ENCODE peak calls at places on chromosomes 5 and 9, in seven cellular contexts. D is sigmoid colon, K is Peyer's patch, J is right lobe of liver, Y is tibial nerve, H is transverse colon, Q is prostate gland. E is an unnamed sample. For H3K27me3, the result is how much of the 10 kb centered on the place peaks cover.

GRCh38 chr5:380701-381309 is 59.3 kb downstream of the AHRR start:
- DNase-seq in J (peak), K (peak), Q (peak), H (peak), D (peak), Y (no peak), E (peak)

GRCh38 chr5:102919211-102919610 is 164.1 kb downstream of the PAM start:
- DNase-seq in H (no peak), J (no peak), Q (no peak), K (no peak), D (no peak), Y (no peak), E (no peak)

GRCh38 chr5:83072946-83073345 is 4.2 kb downstream of the TMEM167A start:
- DNase-seq in D (no peak), K (no peak), H (no peak), Q (no peak), Y (no peak), J (no peak), E (no peak)

GRCh38 chr5:53008751-53009150 is 19.6 kb downstream of the ITGA2 start:
- DNase-seq in J (no peak), Y (no peak), Q (no peak), D (no peak), H (no peak), K (no peak), E (no peak)

GRCh38 chr9:105252405-105252756 is 7.9 kb downstream of the SLC44A1 start:
- DNase-seq in K (no peak), Y (no peak), D (no peak), Q (no peak), J (no peak), H (no peak), E (no peak)

GRCh38 chr9:127197861-127198430 is 66.6 kb upstream of the GARNL3 start:
- DNase-seq in H (no peak), K (peak), D (no peak), J (no peak), Y (no peak), Q (no peak), E (no peak)

GRCh38 chr9:91433180-91433579 is 9.5 kb upstream of the NFIL3 start:
- DNase-seq in Y (no peak), H (no peak), J (no peak), K (no peak), D (no peak), Q (peak), E (peak)

GRCh38 chr5:148457183-148457620 is 73.4 kb downstream of the FBXO38 start:
- DNase-seq in D (no peak), J (no peak), H (no peak), Y (no peak), K (no peak), Q (no peak), E (no peak)

GRCh38 chr5:57598756-57599155 is 116.1 kb upstream of the ACTBL2 start:
- DNase-seq in K (no peak), H (no peak), Q (no peak), J (no peak), Y (no peak), D (no peak), E (no peak)

GRCh38 chr5:68960469-68960868 is 133.3 kb upstream of the SLC30A5 start:
- DNase-seq in Y (no peak), Q (no peak), J (no peak), H (no peak), K (no peak), D (no peak), E (no peak)

GRCh38 chr9:110316255-110316921 is 21.3 kb downstream of the TXNDC8 start:
- DNase-seq in H (no peak), Y (no peak), J (no peak), Q (no peak), K (no peak), D (no peak), E (no peak)

GRCh38 chr5:167311340-167311739 is 980.1 kb upstream of the WWC1 start:
- DNase-seq in H (no peak), Y (no peak), Q (no peak), K (no peak), D (no peak), J (no peak), E (no peak)

GRCh38 chr5:42641321-42642005 is 115.2 kb upstream of the CCDC152 start:
- DNase-seq in K (no peak), H (no peak), Y (no peak), D (no peak), J (no peak), Q (no peak), E (no peak)

GRCh38 chr9:3931058-3931457 is 368.8 kb downstream of the GLIS3 start:
- DNase-seq in H (no peak), D (no peak), J (no peak), Q (no peak), Y (no peak), K (no peak), E (no peak)

GRCh38 chr5:15992918-15993317 is 186.7 kb downstream of the MARCHF11 start:
- DNase-seq in K (no peak), J (no peak), H (no peak), D (no peak), Y (no peak), Q (no peak), E (no peak)

GRCh38 chr9:6877671-6878161 is 119.9 kb downstream of the KDM4C start:
- DNase-seq in J (no peak), H (no peak), D (no peak), Y (no peak), Q (no peak), K (no peak), E (no peak)

GRCh38 chr9:123834218-123834906 is 95.6 kb downstream of the DENND1A start:
- DNase-seq in H (no peak), K (no peak), J (no peak), Y (no peak), D (no peak), Q (no peak), E (no peak)

GRCh38 chr9:38689678-38690077 is 30.3 kb downstream of the FAM240B start:
- DNase-seq in Q (no peak), H (no peak), J (no peak), Y (no peak), D (no peak), K (no peak), E (no peak)

GRCh38 chr5:136769900-136770684 is 404.7 kb upstream of the TRPC7 start:
- DNase-seq in H (peak), D (peak), Q (peak), J (peak), Y (peak), K (no peak), E (peak)

GRCh38 chr9:19618816-19619215 is 170.0 kb downstream of the SLC24A2 start:
- DNase-seq in Y (no peak), J (no peak), Q (no peak), K (no peak), D (no peak), H (no peak), E (no peak)

GRCh38 chr5:18281947-18282557 is 647.8 kb downstream of the TAF11L14 start:
- DNase-seq in D (no peak), H (no peak), Q (no peak), K (no peak), J (no peak), Y (no peak), E (no peak)

GRCh38 chr9:87085521-87085920 is 138.2 kb upstream of the GAS1 start:
- DNase-seq in J (no peak), K (no peak), H (no peak), D (no peak), Q (no peak), Y (no peak), E (no peak)

GRCh38 chr5:73417307-73418035 is 31.1 kb downstream of the FOXD1 start:
- DNase-seq in D (no peak), J (no peak), Y (no peak), Q (peak), H (no peak), K (no peak), E (no peak)

GRCh38 chr9:130034570-130034969 is 8.4 kb downstream of the FNBP1 start:
- DNase-seq in Q (no peak), D (no peak), J (no peak), Y (no peak), K (no peak), H (no peak), E (peak)
- H3K4me3 ChIP-seq in Q (no peak), D (no peak), J (no peak), Y (no peak), K (no peak), H (no peak), E (no peak)

DNA sequence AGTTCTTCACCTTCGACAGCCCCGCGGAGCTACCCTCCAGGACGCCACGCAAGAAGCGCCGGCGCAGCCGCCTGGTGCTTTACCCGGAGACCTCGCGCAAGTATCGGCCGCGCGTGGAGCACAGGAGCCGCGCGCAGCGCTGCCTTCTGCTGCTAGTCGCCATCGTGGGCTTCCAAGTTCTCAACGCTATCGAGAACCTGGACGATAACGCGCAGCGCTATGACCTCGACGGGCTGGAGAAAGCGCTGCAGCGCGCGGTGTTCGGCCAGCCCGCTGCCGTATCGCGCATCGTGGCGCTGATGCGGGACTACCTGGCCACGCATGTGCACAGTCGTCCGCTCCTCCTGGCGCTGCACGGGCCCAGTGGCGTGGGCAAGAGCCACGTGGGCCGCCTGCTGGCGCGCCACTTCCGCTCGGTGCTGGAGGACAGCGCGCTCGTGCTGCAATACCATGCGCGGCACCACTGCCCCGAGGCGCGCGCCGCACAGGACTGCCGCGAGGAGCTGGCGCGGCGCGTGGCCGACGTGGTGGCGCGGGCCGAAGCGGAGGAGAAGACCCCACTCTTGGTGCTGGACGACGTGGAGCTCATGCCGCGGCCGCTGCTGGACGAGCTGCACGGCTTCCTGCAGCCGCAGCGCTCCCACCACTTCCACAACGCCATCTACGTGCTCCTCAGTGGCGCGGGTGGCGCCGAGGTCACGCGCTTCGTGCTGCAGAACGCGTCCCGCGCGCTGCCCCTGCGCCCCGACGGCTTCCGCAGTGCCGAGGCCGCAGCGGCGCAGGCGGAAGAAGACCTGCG is 1.6 kb downstream of the TOR4A start:
- DNase-seq in D (no peak), Y (no peak), K (no peak), H (no peak), Q (no peak), J (no peak), E (no peak)
- TF ChIP-seq POLR2A in D (no peak), Y (no peak), K (no peak), H (no peak), Q (no peak), J (no peak), E (no peak)

GRCh38 chr9:72322678-72323077 is 42.3 kb downstream of the ZFAND5 start:
- DNase-seq in K (no peak), J (no peak), Y (no peak), D (no peak), Q (no peak), H (no peak), E (no peak)
- H3K27me3 ChIP-seq in K (under half), J (under half), Y (under half), D (under half), Q (under half), H (under half), E (under half)

GRCh38 chr5:98454904-98455303 is 318.6 kb upstream of the RGMB start:
- DNase-seq in Q (no peak), J (no peak), Y (peak), K (no peak), D (no peak), H (no peak), E (no peak)

GRCh38 chr5:98454407-98454806 is 319.1 kb upstream of the RGMB start:
- DNase-seq in Q (no peak), K (no peak), D (no peak), H (no peak), Y (no peak), J (no peak), E (no peak)

GRCh38 chr5:98453309-98453708 is 320.2 kb upstream of the RGMB start:
- DNase-seq in J (no peak), D (no peak), Y (no peak), H (no peak), K (no peak), Q (no peak), E (no peak)

GRCh38 chr5:98458004-98458403 is 315.5 kb upstream of the RGMB start:
- DNase-seq in J (no peak), Y (no peak), K (no peak), H (no peak), D (no peak), Q (no peak), E (no peak)

DNA sequence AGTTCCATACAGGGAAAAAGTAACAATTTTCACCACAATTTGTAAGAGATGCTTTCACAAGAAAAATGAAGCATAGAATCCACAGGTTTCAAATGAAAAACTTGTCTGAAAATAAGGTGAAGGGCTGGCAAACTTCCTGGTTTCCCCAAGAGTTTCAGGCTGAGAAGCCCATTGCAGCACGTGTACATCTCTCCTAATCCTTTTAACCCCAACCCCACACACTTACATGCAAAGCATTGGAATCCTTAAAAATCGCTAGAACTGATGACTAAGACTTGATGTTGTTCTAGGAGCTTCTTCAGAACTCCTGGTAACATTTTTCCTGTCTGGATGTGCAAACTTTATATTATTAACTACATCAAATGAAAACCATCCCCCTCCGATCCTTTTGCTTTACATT is 317.8 kb upstream of the RGMB start:
- DNase-seq in Y (no peak), J (no peak), D (no peak), Q (no peak), H (no peak), K (no peak), E (no peak)
- H3K4me3 ChIP-seq in Y (no peak), J (no peak), D (no peak), Q (no peak), H (no peak), K (no peak), E (no peak)

GRCh38 chr5:150001660-150002493 is 1.3 kb downstream of the HMGXB3 start:
- DNase-seq in J (peak), Y (peak), D (peak), Q (peak), K (no peak), H (peak), E (peak)

GRCh38 chr5:150000990-150001659 is 586 bp downstream of the HMGXB3 start:
- DNase-seq in H (peak), J (peak), Y (no peak), D (peak), K (peak), Q (no peak), E (peak)

GRCh38 chr5:149999866-150000260 is 591 bp downstream of the TIGD6 start:
- DNase-seq in Q (no peak), H (no peak), D (no peak), J (no peak), Y (no peak), K (no peak), E (no peak)

GRCh38 chr5:149999359-149999758 is 1.1 kb downstream of the TIGD6 start:
- DNase-seq in Q (no peak), J (no peak), Y (no peak), H (no peak), D (no peak), K (no peak), E (no peak)

GRCh38 chr5:150000261-150000989 is at the start of the genes HMGXB3 and TIGD6:
- DNase-seq in K (peak), Y (peak), D (peak), Q (peak), H (peak), J (peak), E (peak)
- TF ChIP-seq POLR2A in K (peak), Y (peak), D (peak), Q (peak), H (peak), J (peak), E (peak)

GRCh38 chr5:133613184-133613583 is 843 bp upstream of the FSTL4 start:
- DNase-seq in Y (no peak), K (no peak), Q (no peak), H (no peak), D (no peak), J (no peak), E (no peak)
- H3K27me3 ChIP-seq in Y (half or more), K (under half), Q (under half), H (half or more), D (half or more), J (under half), E (under half)

DNA sequence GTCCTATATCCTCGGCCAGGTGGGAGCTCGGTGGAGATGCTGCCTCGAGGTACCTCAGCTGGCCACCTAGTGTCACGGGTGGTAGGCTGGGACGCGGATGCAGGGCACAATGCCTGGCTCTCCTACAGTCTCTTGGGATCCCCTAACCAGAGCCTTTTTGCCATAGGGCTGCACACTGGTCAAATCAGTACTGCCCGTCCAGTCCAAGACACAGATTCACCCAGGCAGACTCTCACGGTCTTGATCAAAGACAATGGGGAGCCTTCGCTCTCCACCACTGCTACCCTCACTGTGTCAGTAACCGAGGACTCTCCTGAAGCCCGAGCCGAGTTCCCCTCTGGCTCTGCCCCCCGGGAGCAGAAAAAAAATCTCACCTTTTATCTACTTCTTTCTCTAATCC is 2.0 kb downstream of the PCDHGC3 start:
- DNase-seq in Q (no peak), Y (no peak), D (no peak), J (no peak), K (no peak), H (no peak), E (no peak)
- H3K4me3 ChIP-seq in Q (peak), Y (no peak), D (peak), J (peak), K (no peak), H (peak), E (peak)